ENCODE peak calls at places on chromosome 14, in six cellular contexts. One of them, this sample, is unnamed.
A peak's percentile ranks its signal among the peaks of the same experiment; 100 is the strongest.

GRCh38 chr14:73789996-73790581 is 61.5 kb upstream of the PTGR2 start:
- DNase-seq in left ventricle myocardium inferior: peak; percentile 63
- DNase-seq in AG09309: peak; percentile 78
- DNase-seq in effector memory CD4-positive, alpha-beta T cell: no peak
- DNase-seq in thoracic aorta: peak; percentile 73
- DNase-seq in HL-60: no peak
- DNase-seq in this sample: no peak

GRCh38 chr14:73755434-73756014 is 41.3 kb upstream of the PNMA1 start:
- DNase-seq in AG09309: no peak
- DNase-seq in thoracic aorta: no peak
- DNase-seq in effector memory CD4-positive, alpha-beta T cell: no peak
- DNase-seq in left ventricle myocardium inferior: peak; percentile 54
- DNase-seq in HL-60: no peak
- DNase-seq in this sample: no peak

GRCh38 chr14:94689218-94689984 is 77.2 kb downstream of the SERPINA3 start:
- DNase-seq in thoracic aorta: no peak
- DNase-seq in AG09309: no peak
- DNase-seq in HL-60: peak; percentile 10
- DNase-seq in effector memory CD4-positive, alpha-beta T cell: peak; percentile 4
- DNase-seq in left ventricle myocardium inferior: peak; percentile 58
- DNase-seq in this sample: no peak

GRCh38 chr14:33569844-33570716 is 380.8 kb downstream of the EGLN3 start:
- DNase-seq in left ventricle myocardium inferior: no peak
- DNase-seq in effector memory CD4-positive, alpha-beta T cell: no peak
- DNase-seq in AG09309: no peak
- DNase-seq in HL-60: no peak
- DNase-seq in thoracic aorta: no peak
- DNase-seq in this sample: no peak

GRCh38 chr14:59215353-59215752 is 26.9 kb downstream of the DAAM1 start:
- DNase-seq in AG09309: peak; percentile 54
- DNase-seq in HL-60: no peak
- DNase-seq in thoracic aorta: peak; percentile 18
- DNase-seq in effector memory CD4-positive, alpha-beta T cell: no peak
- DNase-seq in left ventricle myocardium inferior: peak; percentile 80
- DNase-seq in this sample: no peak

GRCh38 chr14:65594153-65594881 is 181.8 kb downstream of the FUT8 start:
- DNase-seq in left ventricle myocardium inferior: no peak
- DNase-seq in HL-60: no peak
- DNase-seq in thoracic aorta: no peak
- DNase-seq in AG09309: no peak
- DNase-seq in effector memory CD4-positive, alpha-beta T cell: no peak
- DNase-seq in this sample: no peak

GRCh38 chr14:102280376-102280962 is 24.5 kb downstream of the MOK start:
- DNase-seq in left ventricle myocardium inferior: no peak
- DNase-seq in HL-60: no peak
- DNase-seq in thoracic aorta: no peak
- DNase-seq in effector memory CD4-positive, alpha-beta T cell: no peak
- DNase-seq in AG09309: peak; percentile 98
- DNase-seq in this sample: no peak

GRCh38 chr14:35558680-35559079 is 24.7 kb downstream of the INSM2 start:
- DNase-seq in HL-60: no peak
- DNase-seq in effector memory CD4-positive, alpha-beta T cell: no peak
- DNase-seq in thoracic aorta: no peak
- DNase-seq in left ventricle myocardium inferior: no peak
- DNase-seq in AG09309: no peak
- DNase-seq in this sample: no peak

GRCh38 chr14:34693228-34693939 is 21.0 kb downstream of the CFL2 start:
- DNase-seq in effector memory CD4-positive, alpha-beta T cell: no peak
- DNase-seq in left ventricle myocardium inferior: peak; percentile 29
- DNase-seq in AG09309: no peak
- DNase-seq in HL-60: no peak
- DNase-seq in thoracic aorta: no peak
- DNase-seq in this sample: peak; percentile 46

GRCh38 chr14:97036096-97036852 is 239.1 kb downstream of the VRK1 start:
- DNase-seq in AG09309: no peak
- DNase-seq in effector memory CD4-positive, alpha-beta T cell: no peak
- DNase-seq in HL-60: no peak
- DNase-seq in thoracic aorta: no peak
- DNase-seq in left ventricle myocardium inferior: no peak
- DNase-seq in this sample: no peak

GRCh38 chr14:105911006-105911847 is 384.8 kb downstream of the TMEM121 start:
- DNase-seq in AG09309: no peak
- DNase-seq in effector memory CD4-positive, alpha-beta T cell: no peak
- DNase-seq in left ventricle myocardium inferior: no peak
- DNase-seq in HL-60: no peak
- DNase-seq in thoracic aorta: no peak
- DNase-seq in this sample: no peak

GRCh38 chr14:81504864-81505263 is 28.8 kb downstream of the SEL1L start:
- DNase-seq in thoracic aorta: no peak
- DNase-seq in effector memory CD4-positive, alpha-beta T cell: no peak
- DNase-seq in HL-60: no peak
- DNase-seq in left ventricle myocardium inferior: no peak
- DNase-seq in AG09309: no peak
- DNase-seq in this sample: no peak

GRCh38 chr14:95163666-95164065 is 6.3 kb upstream of the DICER1 start:
- DNase-seq in AG09309: no peak
- DNase-seq in effector memory CD4-positive, alpha-beta T cell: no peak
- DNase-seq in left ventricle myocardium inferior: no peak
- DNase-seq in HL-60: no peak
- DNase-seq in thoracic aorta: no peak
- DNase-seq in this sample: no peak

GRCh38 chr14:58072288-58073071 is 79.5 kb downstream of the ARMH4 start:
- DNase-seq in left ventricle myocardium inferior: no peak
- DNase-seq in AG09309: no peak
- DNase-seq in HL-60: peak; percentile 27
- DNase-seq in thoracic aorta: no peak
- DNase-seq in effector memory CD4-positive, alpha-beta T cell: peak; percentile 2
- DNase-seq in this sample: peak; percentile 81

GRCh38 chr14:65840786-65841185 is 428.3 kb downstream of the FUT8 start:
- DNase-seq in left ventricle myocardium inferior: no peak
- DNase-seq in HL-60: no peak
- DNase-seq in thoracic aorta: no peak
- DNase-seq in AG09309: peak; percentile 33
- DNase-seq in effector memory CD4-positive, alpha-beta T cell: no peak
- DNase-seq in this sample: no peak

GRCh38 chr14:39212034-39212433 is 21.7 kb upstream of the MIA2 start:
- DNase-seq in left ventricle myocardium inferior: no peak
- DNase-seq in thoracic aorta: no peak
- DNase-seq in AG09309: no peak
- DNase-seq in HL-60: no peak
- DNase-seq in effector memory CD4-positive, alpha-beta T cell: no peak
- DNase-seq in this sample: no peak

GRCh38 chr14:67773844-67774377 is 42.5 kb downstream of the ZFYVE26 start:
- DNase-seq in HL-60: no peak
- DNase-seq in effector memory CD4-positive, alpha-beta T cell: no peak
- DNase-seq in AG09309: no peak
- DNase-seq in thoracic aorta: no peak
- DNase-seq in left ventricle myocardium inferior: no peak
- DNase-seq in this sample: no peak
- H3K4me3 ChIP-seq in HL-60: no peak overlapping the region
- H3K4me3 ChIP-seq in effector memory CD4-positive, alpha-beta T cell: no peak overlapping the region
- H3K4me3 ChIP-seq in AG09309: no peak overlapping the region
- H3K4me3 ChIP-seq in thoracic aorta: no peak overlapping the region
- H3K4me3 ChIP-seq in left ventricle myocardium inferior: no peak overlapping the region
- H3K4me3 ChIP-seq in this sample: no peak overlapping the region

DNA sequence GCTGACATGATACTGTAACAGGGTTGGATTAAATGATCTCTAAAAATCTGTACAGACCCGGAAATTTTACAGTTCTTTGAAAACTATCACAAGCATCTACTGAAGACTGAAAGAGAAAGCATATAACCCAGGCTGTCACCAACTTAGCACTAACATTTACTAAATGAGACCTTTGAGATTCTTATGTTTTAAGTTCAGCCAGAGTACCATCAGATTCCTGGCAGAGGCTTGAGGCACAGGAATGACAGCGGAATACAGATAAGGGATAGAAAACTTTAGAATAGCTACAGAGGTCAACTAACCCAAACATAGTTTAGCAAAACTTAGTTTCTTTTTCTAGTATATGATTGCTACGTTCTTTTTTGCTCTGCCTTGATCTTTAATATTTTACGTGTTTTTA is 91.6 kb upstream of the FERMT2 start:
- DNase-seq in HL-60: no peak
- DNase-seq in effector memory CD4-positive, alpha-beta T cell: no peak
- DNase-seq in left ventricle myocardium inferior: no peak
- DNase-seq in thoracic aorta: no peak
- DNase-seq in AG09309: no peak
- DNase-seq in this sample: no peak
- H3K4me3 ChIP-seq in HL-60: no peak overlapping the region
- H3K4me3 ChIP-seq in effector memory CD4-positive, alpha-beta T cell: no peak overlapping the region
- H3K4me3 ChIP-seq in left ventricle myocardium inferior: peak overlapping the region; percentile 45
- H3K4me3 ChIP-seq in thoracic aorta: peak overlapping the region; percentile 21
- H3K4me3 ChIP-seq in AG09309: no peak overlapping the region
- H3K4me3 ChIP-seq in this sample: no peak overlapping the region

GRCh38 chr14:75282166-75282547 is 3.5 kb downstream of the FOS start:
- DNase-seq in AG09309: no peak
- DNase-seq in thoracic aorta: no peak
- DNase-seq in left ventricle myocardium inferior: no peak
- DNase-seq in HL-60: no peak
- DNase-seq in effector memory CD4-positive, alpha-beta T cell: peak; percentile 56
- DNase-seq in this sample: no peak

GRCh38 chr14:75280831-75281690 is 2.4 kb downstream of the FOS start:
- DNase-seq in HL-60: no peak
- DNase-seq in thoracic aorta: no peak
- DNase-seq in left ventricle myocardium inferior: no peak
- DNase-seq in effector memory CD4-positive, alpha-beta T cell: peak; percentile 56
- DNase-seq in AG09309: no peak
- DNase-seq in this sample: no peak

GRCh38 chr14:75283162-75283883 is 4.7 kb downstream of the FOS start:
- DNase-seq in HL-60: peak; percentile 82
- DNase-seq in effector memory CD4-positive, alpha-beta T cell: peak; percentile 54
- DNase-seq in left ventricle myocardium inferior: no peak
- DNase-seq in AG09309: no peak
- DNase-seq in thoracic aorta: no peak
- DNase-seq in this sample: no peak

GRCh38 chr14:75280448-75280830 is 1.8 kb downstream of the FOS start:
- DNase-seq in thoracic aorta: no peak
- DNase-seq in AG09309: no peak
- DNase-seq in HL-60: no peak
- DNase-seq in effector memory CD4-positive, alpha-beta T cell: no peak
- DNase-seq in left ventricle myocardium inferior: no peak
- DNase-seq in this sample: no peak

GRCh38 chr14:75281691-75282000 is 3.0 kb downstream of the FOS start:
- DNase-seq in thoracic aorta: no peak
- DNase-seq in HL-60: no peak
- DNase-seq in AG09309: no peak
- DNase-seq in left ventricle myocardium inferior: no peak
- DNase-seq in effector memory CD4-positive, alpha-beta T cell: no peak
- DNase-seq in this sample: no peak
- H3K4me3 ChIP-seq in thoracic aorta: peak overlapping the region; percentile 88
- H3K4me3 ChIP-seq in HL-60: no peak overlapping the region
- H3K4me3 ChIP-seq in AG09309: no peak overlapping the region
- H3K4me3 ChIP-seq in left ventricle myocardium inferior: peak overlapping the region; percentile 83
- H3K4me3 ChIP-seq in effector memory CD4-positive, alpha-beta T cell: no peak overlapping the region
- H3K4me3 ChIP-seq in this sample: no peak overlapping the region

GRCh38 chr14:91835197-91835919 is 32.0 kb downstream of the TC2N start:
- DNase-seq in thoracic aorta: no peak
- DNase-seq in HL-60: no peak
- DNase-seq in effector memory CD4-positive, alpha-beta T cell: peak; percentile 6
- DNase-seq in left ventricle myocardium inferior: no peak
- DNase-seq in AG09309: no peak
- DNase-seq in this sample: peak; percentile 66
- H3K4me3 ChIP-seq in thoracic aorta: peak overlapping the region; percentile 92
- H3K4me3 ChIP-seq in HL-60: no peak overlapping the region
- H3K4me3 ChIP-seq in effector memory CD4-positive, alpha-beta T cell: peak overlapping the region; percentile 84
- H3K4me3 ChIP-seq in left ventricle myocardium inferior: peak overlapping the region; percentile 69
- H3K4me3 ChIP-seq in AG09309: no peak overlapping the region
- H3K4me3 ChIP-seq in this sample: no peak overlapping the region

DNA sequence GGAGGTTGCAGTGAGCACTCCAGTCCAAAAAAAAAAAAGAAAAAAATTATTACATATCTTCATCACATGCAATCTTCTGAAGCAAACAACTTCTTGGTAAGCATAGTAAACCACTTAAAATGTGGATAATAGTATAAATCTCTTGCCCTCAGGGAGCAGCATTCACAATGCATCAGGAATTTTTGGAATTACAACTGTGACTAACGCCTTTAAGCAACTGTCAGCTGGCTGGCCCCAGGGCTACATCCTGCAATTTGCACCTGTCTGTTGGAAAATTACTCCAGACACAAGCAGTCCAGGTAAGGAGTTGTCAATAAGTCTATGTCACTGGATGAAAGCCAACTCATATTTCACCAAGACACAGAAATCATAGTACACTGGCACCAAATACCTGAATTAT is 5.5 kb upstream of the SLC7A7 start:
- DNase-seq in HL-60: no peak
- DNase-seq in effector memory CD4-positive, alpha-beta T cell: no peak
- DNase-seq in thoracic aorta: no peak
- DNase-seq in AG09309: no peak
- DNase-seq in left ventricle myocardium inferior: no peak
- DNase-seq in this sample: no peak
- H3K4me3 ChIP-seq in HL-60: no peak overlapping the region
- H3K4me3 ChIP-seq in effector memory CD4-positive, alpha-beta T cell: no peak overlapping the region
- H3K4me3 ChIP-seq in thoracic aorta: no peak overlapping the region
- H3K4me3 ChIP-seq in AG09309: no peak overlapping the region
- H3K4me3 ChIP-seq in left ventricle myocardium inferior: no peak overlapping the region
- H3K4me3 ChIP-seq in this sample: no peak overlapping the region

GRCh38 chr14:31770271-31770670 is 209.1 kb downstream of the NUBPL start:
- DNase-seq in thoracic aorta: peak; percentile 4
- DNase-seq in left ventricle myocardium inferior: no peak
- DNase-seq in HL-60: no peak
- DNase-seq in AG09309: no peak
- DNase-seq in effector memory CD4-positive, alpha-beta T cell: no peak
- DNase-seq in this sample: no peak
- H3K4me3 ChIP-seq in thoracic aorta: no peak overlapping the region
- H3K4me3 ChIP-seq in left ventricle myocardium inferior: no peak overlapping the region
- H3K4me3 ChIP-seq in HL-60: no peak overlapping the region
- H3K4me3 ChIP-seq in AG09309: no peak overlapping the region
- H3K4me3 ChIP-seq in effector memory CD4-positive, alpha-beta T cell: no peak overlapping the region
- H3K4me3 ChIP-seq in this sample: no peak overlapping the region

GRCh38 chr14:104377256-104377655 is 202.3 kb upstream of the C14orf180 start:
- DNase-seq in thoracic aorta: no peak
- DNase-seq in effector memory CD4-positive, alpha-beta T cell: no peak
- DNase-seq in HL-60: no peak
- DNase-seq in left ventricle myocardium inferior: no peak
- DNase-seq in AG09309: no peak
- DNase-seq in this sample: no peak
- H3K4me3 ChIP-seq in thoracic aorta: no peak overlapping the region
- H3K4me3 ChIP-seq in effector memory CD4-positive, alpha-beta T cell: no peak overlapping the region
- H3K4me3 ChIP-seq in HL-60: no peak overlapping the region
- H3K4me3 ChIP-seq in left ventricle myocardium inferior: no peak overlapping the region
- H3K4me3 ChIP-seq in AG09309: no peak overlapping the region
- H3K4me3 ChIP-seq in this sample: no peak overlapping the region